ENCODE peak calls at places on chromosomes 16 and 17, in five cellular contexts. One of them, this sample, is unnamed.

GRCh38 chr17:35898283-35899070 is 18.3 kb upstream of the CCL5 start:
- DNase-seq in body of pancreas: peak; percentile 61
- DNase-seq in sigmoid colon: no peak
- DNase-seq in NCI-H1417: no peak
- DNase-seq in fibroblast of the aortic adventitia: no peak
- DNase-seq in this sample: peak; percentile 83

GRCh38 chr17:44335515-44336356 is 9.4 kb upstream of the GRN start:
- DNase-seq in body of pancreas: no peak
- DNase-seq in sigmoid colon: no peak
- DNase-seq in NCI-H1417: no peak
- DNase-seq in fibroblast of the aortic adventitia: no peak
- DNase-seq in this sample: no peak

GRCh38 chr17:12721581-12721980 is 55.9 kb downstream of the MYOCD start:
- DNase-seq in body of pancreas: no peak
- DNase-seq in sigmoid colon: no peak
- DNase-seq in NCI-H1417: no peak
- DNase-seq in fibroblast of the aortic adventitia: no peak
- DNase-seq in this sample: no peak

GRCh38 chr16:13587171-13587570 is 332.8 kb upstream of the ERCC4 start:
- DNase-seq in body of pancreas: no peak
- DNase-seq in sigmoid colon: no peak
- DNase-seq in NCI-H1417: no peak
- DNase-seq in fibroblast of the aortic adventitia: no peak
- DNase-seq in this sample: no peak

GRCh38 chr17:2405247-2405926 is 4.5 kb upstream of the MNT start:
- DNase-seq in body of pancreas: no peak
- DNase-seq in sigmoid colon: peak; percentile 76
- DNase-seq in NCI-H1417: no peak
- DNase-seq in fibroblast of the aortic adventitia: peak; percentile 91
- DNase-seq in this sample: no peak

GRCh38 chr17:28317965-28318758 is 838 bp upstream of the TMEM97 start:
- DNase-seq in body of pancreas: no peak
- DNase-seq in sigmoid colon: no peak
- DNase-seq in NCI-H1417: peak; percentile 81
- DNase-seq in fibroblast of the aortic adventitia: no peak
- DNase-seq in this sample: no peak

GRCh38 chr16:15854061-15854460 is 2.8 kb downstream of the MYH11 start:
- DNase-seq in body of pancreas: no peak
- DNase-seq in sigmoid colon: no peak
- DNase-seq in NCI-H1417: no peak
- DNase-seq in fibroblast of the aortic adventitia: no peak
- DNase-seq in this sample: no peak

GRCh38 chr16:21277927-21278706 is at the start of gene CRYM:
- DNase-seq in body of pancreas: peak; percentile 61
- DNase-seq in sigmoid colon: peak; percentile 79
- DNase-seq in NCI-H1417: peak; percentile 84
- DNase-seq in fibroblast of the aortic adventitia: peak; percentile 32
- DNase-seq in this sample: peak; percentile 79

GRCh38 chr16:66525396-66526180 is 24.3 kb downstream of the TK2 start:
- DNase-seq in body of pancreas: no peak
- DNase-seq in sigmoid colon: no peak
- DNase-seq in NCI-H1417: no peak
- DNase-seq in fibroblast of the aortic adventitia: no peak
- DNase-seq in this sample: no peak

This sample was measured in left lobe of liver.